ENCODE peak calls at places on chromosome 7, in nine cellular contexts. X is mammary epithelial cell, B is GM20000, K is A549, H is body of pancreas, W is lower leg skin, N is kidney, S is chondrocyte, A is GM23338. C is an unnamed sample.

GRCh38 chr7:30971440-30971839 is 7.7 kb downstream of the GHRHR start:
- DNase-seq in W (peak; percentile 5), X (no peak), N (no peak), B (no peak), A (no peak), K (no peak), S (no peak), H (no peak), C (no peak)

GRCh38 chr7:135253851-135254815 is 20.5 kb downstream of the STRA8 start:
- DNase-seq in N (peak; percentile 79), S (no peak), H (peak; percentile 49), X (peak; percentile 70), B (no peak), A (no peak), K (peak; percentile 54), W (peak; percentile 79), C (peak; percentile 12)

GRCh38 chr7:24781106-24781505 is 23.8 kb upstream of the GSDME start:
- DNase-seq in H (no peak), W (no peak), X (no peak), N (no peak), B (no peak), K (no peak), A (no peak), S (no peak), C (no peak)

GRCh38 chr7:111883241-111883640 is 320.9 kb upstream of the IMMP2L start:
- DNase-seq in S (no peak), W (no peak), K (no peak), B (no peak), H (no peak), A (no peak), X (no peak), N (no peak), C (no peak)

GRCh38 chr7:153616808-153617207 is 435.4 kb upstream of the DPP6 start:
- DNase-seq in H (no peak), N (no peak), B (no peak), S (no peak), K (no peak), X (no peak), A (no peak), W (no peak), C (no peak)

GRCh38 chr7:28536259-28536658 is 123.9 kb downstream of the CREB5 start:
- DNase-seq in A (peak; percentile 88), K (no peak), W (no peak), X (peak; percentile 55), N (no peak), H (no peak), S (no peak), B (no peak), C (peak; percentile 9)

GRCh38 chr7:24980695-24981543 is 941 bp upstream of the OSBPL3 start:
- DNase-seq in N (peak; percentile 76), S (no peak), H (peak; percentile 19), B (peak; percentile 59), A (peak; percentile 45), W (no peak), X (peak; percentile 57), K (peak; percentile 38), C (no peak)

GRCh38 chr7:31432166-31432565 is 81.7 kb upstream of the ITPRID1 start:
- DNase-seq in K (no peak), B (no peak), H (no peak), N (no peak), A (no peak), S (no peak), X (peak; percentile 57), W (no peak), C (no peak)

GRCh38 chr7:134694299-134694698 is 47.6 kb downstream of the BPGM start:
- DNase-seq in K (peak; percentile 57), N (no peak), W (no peak), A (peak; percentile 89), S (no peak), X (no peak), B (no peak), H (no peak), C (peak; percentile 35)

GRCh38 chr7:82778021-82778420 is 334.4 kb upstream of the CACNA2D1 start:
- DNase-seq in H (no peak), N (no peak), S (no peak), K (no peak), X (peak; percentile 49), W (no peak), B (no peak), A (no peak), C (no peak)

GRCh38 chr7:111074071-111074771 is 16.7 kb upstream of the LRRN3 start:
- DNase-seq in W (no peak), K (no peak), S (no peak), B (no peak), A (no peak), N (no peak), X (peak; percentile 6), H (no peak), C (no peak)

GRCh38 chr7:123410273-123410928 is 124.0 kb downstream of the IQUB start:
- DNase-seq in S (no peak), B (no peak), K (no peak), X (peak; percentile 77), H (no peak), W (no peak), A (no peak), N (no peak), C (no peak)

GRCh38 chr7:136336932-136337331 is 359.8 kb upstream of the MTPN start:
- DNase-seq in S (no peak), K (no peak), X (no peak), N (no peak), B (no peak), A (no peak), W (no peak), H (no peak), C (no peak)

GRCh38 chr7:45889367-45890067 is 1.2 kb downstream of the IGFBP1 start:
- DNase-seq in A (peak; percentile 36), S (no peak), K (no peak), B (no peak), X (no peak), N (no peak), H (no peak), W (no peak), C (peak; percentile 30)

GRCh38 chr7:90763108-90763507 is 167.0 kb downstream of the CDK14 start:
- DNase-seq in A (no peak), H (peak; percentile 35), B (no peak), K (no peak), N (no peak), W (no peak), X (no peak), S (no peak), C (no peak)

GRCh38 chr7:2553108-2553507 is 2.2 kb downstream of the BRAT1 start:
- DNase-seq in B (no peak), W (no peak), S (peak; percentile 40), H (no peak), N (no peak), X (no peak), A (no peak), K (no peak), C (no peak)

GRCh38 chr7:12386237-12386839 is 17.3 kb downstream of the VWDE start:
- DNase-seq in W (no peak), K (no peak), S (no peak), B (no peak), X (no peak), A (no peak), N (no peak), H (no peak), C (no peak)

GRCh38 chr7:29593458-29593857 is 29.8 kb downstream of the PRR15 start:
- DNase-seq in A (no peak), K (no peak), H (no peak), X (peak; percentile 24), N (no peak), W (no peak), S (no peak), B (no peak), C (no peak)

GRCh38 chr7:110283056-110283455 is 807.9 kb upstream of the LRRN3 start:
- DNase-seq in H (no peak), K (no peak), N (no peak), W (no peak), S (no peak), B (no peak), A (no peak), X (no peak), C (no peak)

DNA sequence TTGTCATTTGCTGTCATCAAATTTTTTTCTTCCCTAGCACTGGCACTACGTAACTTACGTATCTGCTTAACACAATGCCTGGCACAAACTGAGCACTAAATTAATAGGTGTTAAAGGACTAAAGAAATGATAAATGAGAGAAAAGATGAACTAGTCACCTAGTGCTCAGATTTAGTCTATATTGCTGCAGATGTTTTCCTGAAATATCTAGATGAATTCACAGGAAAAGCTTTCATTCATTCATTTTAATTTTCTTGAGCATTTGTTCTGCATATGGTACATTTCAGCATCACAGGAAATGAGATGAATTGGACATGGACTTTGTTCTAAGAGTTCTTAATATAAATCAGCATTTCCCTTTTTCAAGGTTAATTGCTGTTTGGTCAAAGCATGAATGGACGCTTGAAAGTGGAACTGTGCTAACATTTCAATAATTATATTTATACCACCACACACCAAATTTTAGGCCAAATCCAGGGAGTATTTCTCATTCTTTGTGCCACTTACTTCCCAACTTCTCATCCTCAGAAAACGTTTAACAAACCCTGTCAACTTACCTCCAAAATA is 163.2 kb upstream of the MDFIC start:
- DNase-seq in H (no peak), S (no peak), W (no peak), K (no peak), N (no peak), X (no peak), B (no peak), A (no peak), C (no peak)
- TF ChIP-seq CTCF in H (no peak), S (no peak), W (no peak), K (no peak), N (no peak), X (no peak), B (no peak), A (no peak), C (no peak)

DNA sequence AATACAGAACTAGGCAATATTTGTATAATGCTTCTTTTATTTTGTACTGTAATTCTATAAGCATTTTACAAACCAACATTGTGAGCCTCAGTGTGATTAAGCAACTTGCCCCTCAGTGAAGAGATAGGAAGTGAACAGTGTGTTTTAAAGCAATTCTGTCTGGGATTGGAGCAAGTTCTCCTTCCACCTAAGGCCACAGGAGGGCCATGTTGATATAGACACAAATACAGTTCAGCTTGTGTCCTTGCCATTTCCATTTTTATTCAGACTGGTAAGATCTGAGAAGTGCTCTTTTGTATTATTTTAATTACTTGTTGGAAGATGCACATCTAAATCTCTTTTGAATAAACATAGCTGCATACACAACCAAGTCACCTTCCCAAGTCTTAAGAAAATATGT is 416.3 kb upstream of the COBL start:
- DNase-seq in X (no peak), W (no peak), S (no peak), B (no peak), A (no peak), K (no peak), N (no peak), H (no peak), C (no peak)
- TF ChIP-seq CTCF in X (no peak), W (no peak), S (no peak), B (no peak), A (no peak), K (no peak), N (no peak), H (no peak), C (no peak)

GRCh38 chr7:128395748-128396147 is 14.0 kb downstream of the IMPDH1 start:
- DNase-seq in X (no peak), K (no peak), W (no peak), S (peak; percentile 39), N (no peak), H (no peak), B (no peak), A (peak; percentile 36), C (no peak)
- TF ChIP-seq CTCF in X (no peak), K (no peak), W (no peak), S (peak; percentile 28), N (no peak), H (no peak), B (no peak), A (peak; percentile 38), C (no peak)

GRCh38 chr7:97004931-97005763 is at the start of gene DLX6:
- DNase-seq in B (peak; percentile 67), N (peak; percentile 74), A (peak; percentile 96), W (no peak), S (no peak), X (peak; percentile 42), H (no peak), K (peak; percentile 89), C (no peak)
- TF ChIP-seq CTCF in B (no peak), N (no peak), A (no peak), W (no peak), S (no peak), X (no peak), H (no peak), K (no peak), C (no peak)

C was measured in endothelial cell.